ENCODE peak calls at places on chromosomes 6 and 20, in six cellular contexts. G is CD8-positive, alpha-beta T cell; A is body of pancreas; K is stimulated activated CD4-positive, alpha-beta T cell treated with anti-CD3 and anti-CD28 coated beads, TNF-alpha, amount 100 ng/mL, for 4 hours; C is heart right ventricle; F is foreskin keratinocyte. W is an unnamed sample.

GRCh38 chr20:60750909-60751308 is 501.2 kb upstream of the CDH4 start:
- DNase-seq in C (no peak), F (no peak), K (no peak), G (no peak), A (no peak), W (no peak)

GRCh38 chr6:125099211-125100017 is 54.2 kb upstream of the TPD52L1 start:
- DNase-seq in A (peak; percentile 37), K (no peak), F (no peak), C (peak; percentile 62), G (no peak), W (peak; percentile 3)

GRCh38 chr6:44120692-44121443 is 6.4 kb downstream of the MRPL14 start:
- DNase-seq in K (no peak), F (no peak), C (no peak), A (no peak), G (no peak), W (no peak)

GRCh38 chr20:51731771-51732453 is 36.3 kb downstream of the ATP9A start:
- DNase-seq in K (no peak), G (no peak), A (no peak), C (no peak), F (no peak), W (no peak)

GRCh38 chr6:25876203-25876602 is 2.2 kb upstream of the SLC17A3 start:
- DNase-seq in A (no peak), K (no peak), F (no peak), G (no peak), C (no peak), W (no peak)

GRCh38 chr6:37381579-37381978 is 27.8 kb downstream of the RNF8 start:
- DNase-seq in K (no peak), G (no peak), A (peak; percentile 40), F (peak; percentile 45), C (no peak), W (peak; percentile 33)

GRCh38 chr6:157989541-157990289 is 8.1 kb downstream of the SYNJ2 start:
- DNase-seq in C (peak; percentile 82), G (no peak), F (no peak), K (no peak), A (peak; percentile 95), W (no peak)

GRCh38 chr6:168149015-168149414 is 70.0 kb upstream of the FRMD1 start:
- DNase-seq in A (no peak), C (no peak), K (no peak), F (no peak), G (no peak), W (no peak)

GRCh38 chr6:4928426-4928825 is 75.4 kb downstream of the RPP40 start:
- DNase-seq in F (no peak), K (no peak), G (no peak), C (no peak), A (no peak), W (no peak)

GRCh38 chr6:44538131-44538835 is 150.8 kb downstream of the CDC5L start:
- DNase-seq in G (no peak), C (no peak), F (no peak), A (no peak), K (no peak), W (no peak)

GRCh38 chr20:25197173-25197869 is 1.8 kb downstream of the ENTPD6 start:
- DNase-seq in F (no peak), C (no peak), K (no peak), A (no peak), G (no peak), W (peak; percentile 21)

GRCh38 chr6:105793132-105793531 is 293.0 kb upstream of the PRDM1 start:
- DNase-seq in C (no peak), F (no peak), A (no peak), K (no peak), G (no peak), W (no peak)

GRCh38 chr6:132236281-132236680 is 165.0 kb downstream of the MOXD1 start:
- DNase-seq in K (no peak), F (no peak), C (no peak), G (no peak), A (no peak), W (no peak)

GRCh38 chr6:31687321-31687720 is 6.5 kb upstream of the LY6G5C start:
- DNase-seq in C (no peak), F (no peak), A (no peak), G (no peak), K (no peak), W (no peak)

W was measured in central memory CD4-positive, alpha-beta T cell.